ENCODE peak calls at places on chromosomes 16 and 17, in five cellular contexts. N, R, X, I and C are unnamed samples.

GRCh38 chr17:48981927-48982539 is 13.6 kb upstream of the GIP start:
- DNase-seq in N (no peak), R (no peak), X (no peak), I (no peak), C (no peak)

GRCh38 chr16:23959069-23959800 is 123.5 kb downstream of the PRKCB start:
- DNase-seq in N (no peak), R (no peak), X (no peak), I (no peak), C (no peak)

GRCh38 chr16:81832801-81833547 is 53.9 kb downstream of the PLCG2 start:
- DNase-seq in N (no peak), R (no peak), X (no peak), I (no peak), C (no peak)

GRCh38 chr17:80990921-80991644 is 558 bp upstream of the CHMP6 start:
- DNase-seq in N (no peak), R (no peak), X (no peak), I (no peak), C (no peak)

GRCh38 chr17:42928714-42929496 is 28.3 kb downstream of the G6PC1 start:
- DNase-seq in N (peak; percentile 36), R (peak; percentile 54), X (no peak), I (peak; percentile 15), C (peak; percentile 23)

GRCh38 chr17:13749566-13750235 is 148.0 kb upstream of the HS3ST3A1 start:
- DNase-seq in N (no peak), R (no peak), X (no peak), I (no peak), C (no peak)

GRCh38 chr16:75029854-75030253 is 31.0 kb downstream of the ZNRF1 start:
- DNase-seq in N (no peak), R (no peak), X (no peak), I (no peak), C (no peak)

GRCh38 chr17:72273301-72274056 is 152.7 kb downstream of the SOX9 start:
- DNase-seq in N (no peak), R (no peak), X (no peak), I (peak; percentile 30), C (no peak)

GRCh38 chr17:75888484-75888883 is 8.3 kb downstream of the TRIM65 start:
- DNase-seq in N (no peak), R (no peak), X (no peak), I (no peak), C (no peak)

GRCh38 chr16:3023415-3023668 is 400 bp downstream of the HCFC1R1 start:
- DNase-seq in N (no peak), R (peak; percentile 76), X (no peak), I (no peak), C (peak; percentile 66)

GRCh38 chr16:81158964-81159363 is 62.8 kb upstream of the GCSH start:
- DNase-seq in N (no peak), R (no peak), X (no peak), I (no peak), C (no peak)

GRCh38 chr17:58527306-58527705 is 12.9 kb upstream of the MTMR4 start:
- DNase-seq in N (no peak), R (no peak), X (no peak), I (no peak), C (no peak)

GRCh38 chr17:79621151-79621940 is 10.5 kb upstream of the RBFOX3 start:
- DNase-seq in N (no peak), R (peak; percentile 10), X (no peak), I (no peak), C (no peak)

GRCh38 chr16:73206306-73206705 is 158.4 kb upstream of the ZFHX3 start:
- DNase-seq in N (no peak), R (no peak), X (no peak), I (no peak), C (no peak)

GRCh38 chr17:56866496-56866895 is 32.5 kb downstream of the DGKE start:
- DNase-seq in N (no peak), R (no peak), X (no peak), I (no peak), C (no peak)

GRCh38 chr17:75064867-75065561 is 18.0 kb downstream of the KCTD2 start:
- DNase-seq in N (no peak), R (no peak), X (no peak), I (no peak), C (no peak)

GRCh38 chr16:2023098-2023925 is 3.4 kb upstream of the NHERF2 start:
- DNase-seq in N (peak; percentile 96), R (peak; percentile 86), X (peak; percentile 95), I (peak; percentile 92), C (peak; percentile 89)
- H3K4me1 ChIP-seq in N (peaks cover 65% of the 10 kb centered on the region), R (no peaks in the 10 kb centered on the region), X (peaks cover 31% of the 10 kb centered on the region), I (peaks cover 10% of the 10 kb centered on the region), C (peaks cover 14% of the 10 kb centered on the region)

DNA sequence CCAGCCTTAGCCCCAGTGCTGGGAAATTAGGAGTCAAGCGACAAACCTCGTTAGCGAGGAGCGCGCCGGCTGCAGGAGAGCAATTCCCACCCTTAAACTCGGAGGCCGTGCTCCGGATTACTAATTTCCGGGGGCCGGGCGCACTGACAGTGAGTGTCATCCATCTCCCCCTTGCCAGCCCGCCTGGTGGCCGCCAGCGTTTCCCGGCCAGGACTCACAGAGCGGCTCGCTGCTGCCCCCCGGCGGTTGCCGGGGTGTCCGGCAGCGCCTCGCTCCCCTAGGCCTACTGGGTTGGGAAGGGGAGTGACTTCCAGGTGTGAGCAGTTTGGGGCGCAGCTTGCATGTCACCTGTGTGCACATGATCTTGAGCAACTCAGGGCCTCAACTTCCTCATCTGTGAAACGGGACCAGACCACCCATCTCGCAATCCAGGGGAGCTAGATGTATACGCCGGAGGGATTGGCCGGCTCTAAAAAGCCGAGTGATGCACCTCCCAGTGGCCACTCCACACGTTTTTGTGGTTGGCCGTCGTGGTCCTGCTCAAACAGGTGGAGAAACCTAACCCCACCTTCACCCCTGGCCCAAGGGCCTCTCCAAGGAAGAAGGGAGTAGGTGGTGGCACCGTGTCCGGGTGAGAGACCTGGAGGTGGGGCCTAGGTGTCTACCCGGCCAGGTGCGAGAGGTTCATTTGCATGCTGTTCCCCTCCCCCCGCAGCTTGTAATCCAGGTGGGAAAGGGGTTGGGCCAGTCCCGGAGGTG is 2.5 kb upstream of the GSE1 start:
- DNase-seq in N (peak; percentile 89), R (peak; percentile 92), X (peak; percentile 84), I (peak; percentile 83), C (peak; percentile 95)
- H3K4me3 ChIP-seq in N (peak overlapping the region; percentile 58), R (peak overlapping the region; percentile 84), X (peak overlapping the region; percentile 51), I (peak overlapping the region; percentile 58), C (peak overlapping the region; percentile 50)

DNA sequence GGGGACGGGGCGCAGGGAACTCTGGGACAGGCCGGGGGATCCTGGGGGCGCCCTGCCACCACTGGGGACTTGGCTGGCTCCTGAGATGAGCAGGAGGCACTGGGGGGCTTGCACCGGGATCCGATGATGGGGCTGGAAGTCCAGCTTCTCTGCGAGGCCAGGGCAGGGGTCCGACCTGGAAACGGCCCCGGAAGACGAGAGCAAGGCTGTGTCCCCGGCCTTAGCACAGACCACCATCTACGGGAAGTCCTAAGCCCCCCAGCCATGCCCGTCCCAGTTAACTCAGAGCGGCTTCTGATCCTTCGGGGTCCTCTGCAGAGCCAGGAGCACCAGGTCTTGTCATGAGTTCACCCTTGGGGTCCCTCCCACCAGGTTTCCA is 573 bp downstream of the CDT1 start:
- DNase-seq in N (no peak), R (no peak), X (no peak), I (no peak), C (no peak)
- H3K4me1 ChIP-seq in N (peaks cover 35% of the 10 kb centered on the region), R (no peaks in the 10 kb centered on the region), X (peaks cover 23% of the 10 kb centered on the region), I (peaks cover 5% of the 10 kb centered on the region), C (peaks cover 12% of the 10 kb centered on the region)

GRCh38 chr16:66429290-66429962 is 2.3 kb downstream of the BEAN1 start:
- DNase-seq in N (no peak), R (no peak), X (no peak), I (no peak), C (no peak)

GRCh38 chr16:66427036-66427446 is at the start of gene BEAN1:
- DNase-seq in N (no peak), R (no peak), X (no peak), I (no peak), C (no peak)

GRCh38 chr16:66428682-66429251 is 1.7 kb downstream of the BEAN1 start:
- DNase-seq in N (no peak), R (no peak), X (no peak), I (no peak), C (peak; percentile 4)

GRCh38 chr16:66427451-66427860 is 361 bp downstream of the BEAN1 start:
- DNase-seq in N (no peak), R (no peak), X (no peak), I (no peak), C (no peak)

GRCh38 chr16:66427871-66428681 is 981 bp downstream of the BEAN1 start:
- DNase-seq in N (no peak), R (no peak), X (no peak), I (no peak), C (no peak)
- H3K4me3 ChIP-seq in N (peak overlapping the region; percentile 67), R (no peak overlapping the region), X (peak overlapping the region; percentile 15), I (no peak overlapping the region), C (peak overlapping the region; percentile 61)

GRCh38 chr17:78129385-78130079 is 977 bp upstream of the TMC6 start:
- DNase-seq in N (no peak), R (no peak), X (no peak), I (no peak), C (no peak)
- H3K4me1 ChIP-seq in N (peaks cover 100% of the 10 kb centered on the region), R (peaks cover 8% of the 10 kb centered on the region), X (peaks cover 64% of the 10 kb centered on the region), I (peaks cover 12% of the 10 kb centered on the region), C (peaks cover 47% of the 10 kb centered on the region)

GRCh38 chr17:4186244-4186920 is 43.4 kb downstream of the CYB5D2 start:
- DNase-seq in N (no peak), R (no peak), X (no peak), I (peak; percentile 43), C (no peak)
- H3K4me3 ChIP-seq in N (no peak overlapping the region), R (no peak overlapping the region), X (no peak overlapping the region), I (no peak overlapping the region), C (no peak overlapping the region)